ENCODE peak calls at places on chromosomes 11 and 22, in eight cellular contexts. One of them, this sample, is unnamed.

GRCh38 chr11:79691445-79691844 is 250.6 kb upstream of the TENM4 start:
- DNase-seq in HL-60: no peak
- DNase-seq in GM23338: no peak
- DNase-seq in K562: no peak
- DNase-seq in HCT116: no peak
- DNase-seq in upper lobe of left lung: no peak
- DNase-seq in endothelial cell of umbilical vein: no peak
- DNase-seq in stomach: no peak
- DNase-seq in this sample: no peak

GRCh38 chr22:25627271-25627848 is 62.9 kb downstream of the GRK3 start:
- DNase-seq in K562: no peak
- DNase-seq in GM23338: no peak
- DNase-seq in HCT116: no peak
- DNase-seq in upper lobe of left lung: no peak
- DNase-seq in endothelial cell of umbilical vein: peak
- DNase-seq in HL-60: peak
- DNase-seq in stomach: no peak
- DNase-seq in this sample: no peak

GRCh38 chr11:70174846-70175764 is 28.0 kb upstream of the FADD start:
- DNase-seq in K562: no peak
- DNase-seq in stomach: no peak
- DNase-seq in HL-60: no peak
- DNase-seq in HCT116: no peak
- DNase-seq in endothelial cell of umbilical vein: peak
- DNase-seq in GM23338: peak
- DNase-seq in upper lobe of left lung: no peak
- DNase-seq in this sample: no peak

GRCh38 chr11:20511982-20512381 is 87.4 kb upstream of the SLC6A5 start:
- DNase-seq in HL-60: no peak
- DNase-seq in stomach: no peak
- DNase-seq in endothelial cell of umbilical vein: no peak
- DNase-seq in HCT116: no peak
- DNase-seq in GM23338: no peak
- DNase-seq in K562: no peak
- DNase-seq in upper lobe of left lung: peak
- DNase-seq in this sample: no peak

GRCh38 chr22:48975886-48976285 is 851.8 kb downstream of the BRD1 start:
- DNase-seq in GM23338: no peak
- DNase-seq in endothelial cell of umbilical vein: no peak
- DNase-seq in upper lobe of left lung: no peak
- DNase-seq in HL-60: no peak
- DNase-seq in HCT116: no peak
- DNase-seq in K562: no peak
- DNase-seq in stomach: no peak
- DNase-seq in this sample: peak

GRCh38 chr11:104700609-104701008 is 197.7 kb downstream of the CASP12 start:
- DNase-seq in upper lobe of left lung: no peak
- DNase-seq in HL-60: no peak
- DNase-seq in GM23338: no peak
- DNase-seq in stomach: no peak
- DNase-seq in HCT116: no peak
- DNase-seq in K562: no peak
- DNase-seq in endothelial cell of umbilical vein: no peak
- DNase-seq in this sample: no peak

GRCh38 chr11:67345949-67346819 is 7.2 kb downstream of the POLD4 start:
- DNase-seq in GM23338: peak
- DNase-seq in HL-60: peak
- DNase-seq in stomach: peak
- DNase-seq in endothelial cell of umbilical vein: peak
- DNase-seq in K562: no peak
- DNase-seq in upper lobe of left lung: no peak
- DNase-seq in HCT116: peak
- DNase-seq in this sample: no peak

GRCh38 chr11:70270877-70271634 is 566 bp downstream of the PPFIA1 start:
- DNase-seq in GM23338: peak
- DNase-seq in upper lobe of left lung: peak
- DNase-seq in endothelial cell of umbilical vein: peak
- DNase-seq in stomach: peak
- DNase-seq in HL-60: peak
- DNase-seq in HCT116: no peak
- DNase-seq in K562: peak
- DNase-seq in this sample: no peak

GRCh38 chr11:67406969-67407699 is 3.3 kb downstream of the TBC1D10C start:
- DNase-seq in GM23338: no peak
- DNase-seq in stomach: no peak
- DNase-seq in K562: no peak
- DNase-seq in endothelial cell of umbilical vein: no peak
- DNase-seq in HCT116: no peak
- DNase-seq in HL-60: no peak
- DNase-seq in upper lobe of left lung: peak
- DNase-seq in this sample: no peak

GRCh38 chr11:1128333-1129142 is 29.2 kb upstream of the MUC5AC start:
- DNase-seq in upper lobe of left lung: peak
- DNase-seq in K562: no peak
- DNase-seq in HL-60: no peak
- DNase-seq in HCT116: no peak
- DNase-seq in GM23338: no peak
- DNase-seq in endothelial cell of umbilical vein: no peak
- DNase-seq in stomach: peak
- DNase-seq in this sample: no peak

GRCh38 chr11:111604392-111605009 is 2.3 kb downstream of the SIK2 start:
- DNase-seq in HCT116: peak
- DNase-seq in GM23338: peak
- DNase-seq in HL-60: peak
- DNase-seq in K562: peak
- DNase-seq in stomach: no peak
- DNase-seq in upper lobe of left lung: no peak
- DNase-seq in endothelial cell of umbilical vein: peak
- DNase-seq in this sample: no peak

GRCh38 chr22:23066200-23067022 is 3.9 kb upstream of the GNAZ start:
- DNase-seq in GM23338: no peak
- DNase-seq in stomach: peak
- DNase-seq in endothelial cell of umbilical vein: no peak
- DNase-seq in HCT116: no peak
- DNase-seq in upper lobe of left lung: no peak
- DNase-seq in HL-60: no peak
- DNase-seq in K562: no peak
- DNase-seq in this sample: no peak

GRCh38 chr11:73189723-73190556 is 28.1 kb upstream of the P2RY2 start:
- DNase-seq in K562: no peak
- DNase-seq in HCT116: no peak
- DNase-seq in upper lobe of left lung: no peak
- DNase-seq in HL-60: peak
- DNase-seq in GM23338: no peak
- DNase-seq in stomach: peak
- DNase-seq in endothelial cell of umbilical vein: no peak
- DNase-seq in this sample: no peak

GRCh38 chr22:30238136-30238535 is 8.4 kb downstream of the LIF start:
- DNase-seq in GM23338: no peak
- DNase-seq in stomach: no peak
- DNase-seq in HCT116: no peak
- DNase-seq in HL-60: no peak
- DNase-seq in K562: no peak
- DNase-seq in upper lobe of left lung: peak
- DNase-seq in endothelial cell of umbilical vein: no peak
- DNase-seq in this sample: no peak

GRCh38 chr22:30235687-30236170 is 10.8 kb downstream of the LIF start:
- DNase-seq in upper lobe of left lung: no peak
- DNase-seq in GM23338: peak
- DNase-seq in HCT116: no peak
- DNase-seq in endothelial cell of umbilical vein: no peak
- DNase-seq in K562: no peak
- DNase-seq in HL-60: no peak
- DNase-seq in stomach: no peak
- DNase-seq in this sample: no peak

GRCh38 chr22:30234786-30235470 is 11.6 kb downstream of the LIF start:
- DNase-seq in K562: no peak
- DNase-seq in GM23338: no peak
- DNase-seq in upper lobe of left lung: no peak
- DNase-seq in HL-60: no peak
- DNase-seq in HCT116: no peak
- DNase-seq in stomach: no peak
- DNase-seq in endothelial cell of umbilical vein: no peak
- DNase-seq in this sample: no peak

GRCh38 chr22:30238661-30239420 is 7.7 kb downstream of the LIF start:
- DNase-seq in stomach: no peak
- DNase-seq in HL-60: no peak
- DNase-seq in HCT116: no peak
- DNase-seq in upper lobe of left lung: peak
- DNase-seq in GM23338: peak
- DNase-seq in K562: peak
- DNase-seq in endothelial cell of umbilical vein: no peak
- DNase-seq in this sample: no peak

DNA sequence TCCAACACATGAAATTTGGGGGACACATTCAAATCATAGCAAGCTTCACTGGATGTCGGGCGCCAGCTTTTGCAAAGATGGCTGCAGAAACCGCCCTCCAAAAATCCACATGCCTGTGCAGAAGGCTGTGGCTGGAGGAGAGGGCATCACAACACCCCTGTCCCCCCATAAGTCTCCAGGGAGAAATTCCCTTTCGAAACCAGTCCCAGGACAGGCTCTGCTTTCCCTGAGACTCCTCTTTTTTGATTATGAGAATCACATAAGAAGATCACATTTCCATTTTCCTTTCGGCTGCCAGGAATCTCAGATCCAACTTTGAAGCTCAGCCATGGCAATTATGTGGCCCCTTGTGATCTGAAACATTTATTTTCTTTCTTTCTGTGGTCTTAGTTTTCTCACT is 9.7 kb downstream of the LIF start:
- DNase-seq in HL-60: no peak
- DNase-seq in GM23338: no peak
- DNase-seq in K562: no peak
- DNase-seq in stomach: no peak
- DNase-seq in endothelial cell of umbilical vein: no peak
- DNase-seq in upper lobe of left lung: no peak
- DNase-seq in HCT116: no peak
- DNase-seq in this sample: no peak
- H3K4me3 ChIP-seq in HL-60: no peak
- H3K4me3 ChIP-seq in GM23338: no peak
- H3K4me3 ChIP-seq in K562: no peak
- H3K4me3 ChIP-seq in stomach: no peak
- H3K4me3 ChIP-seq in endothelial cell of umbilical vein: no peak
- H3K4me3 ChIP-seq in upper lobe of left lung: no peak
- H3K4me3 ChIP-seq in HCT116: no peak
- H3K4me3 ChIP-seq in this sample: no peak

GRCh38 chr22:45444168-45444567 is 30.7 kb downstream of the RIBC2 start:
- DNase-seq in K562: no peak
- DNase-seq in HL-60: no peak
- DNase-seq in upper lobe of left lung: no peak
- DNase-seq in endothelial cell of umbilical vein: no peak
- DNase-seq in stomach: no peak
- DNase-seq in GM23338: no peak
- DNase-seq in HCT116: no peak
- DNase-seq in this sample: no peak

GRCh38 chr22:45442120-45442519 is 28.6 kb downstream of the RIBC2 start:
- DNase-seq in endothelial cell of umbilical vein: no peak
- DNase-seq in GM23338: no peak
- DNase-seq in HL-60: no peak
- DNase-seq in HCT116: no peak
- DNase-seq in stomach: no peak
- DNase-seq in K562: no peak
- DNase-seq in upper lobe of left lung: no peak
- DNase-seq in this sample: no peak

GRCh38 chr22:45438364-45438763 is 24.9 kb downstream of the RIBC2 start:
- DNase-seq in endothelial cell of umbilical vein: no peak
- DNase-seq in GM23338: no peak
- DNase-seq in K562: no peak
- DNase-seq in upper lobe of left lung: no peak
- DNase-seq in HCT116: no peak
- DNase-seq in stomach: no peak
- DNase-seq in HL-60: no peak
- DNase-seq in this sample: no peak

GRCh38 chr22:45445031-45445710 is 31.7 kb downstream of the RIBC2 start:
- DNase-seq in GM23338: no peak
- DNase-seq in upper lobe of left lung: no peak
- DNase-seq in stomach: no peak
- DNase-seq in endothelial cell of umbilical vein: no peak
- DNase-seq in HL-60: no peak
- DNase-seq in HCT116: no peak
- DNase-seq in K562: no peak
- DNase-seq in this sample: no peak

DNA sequence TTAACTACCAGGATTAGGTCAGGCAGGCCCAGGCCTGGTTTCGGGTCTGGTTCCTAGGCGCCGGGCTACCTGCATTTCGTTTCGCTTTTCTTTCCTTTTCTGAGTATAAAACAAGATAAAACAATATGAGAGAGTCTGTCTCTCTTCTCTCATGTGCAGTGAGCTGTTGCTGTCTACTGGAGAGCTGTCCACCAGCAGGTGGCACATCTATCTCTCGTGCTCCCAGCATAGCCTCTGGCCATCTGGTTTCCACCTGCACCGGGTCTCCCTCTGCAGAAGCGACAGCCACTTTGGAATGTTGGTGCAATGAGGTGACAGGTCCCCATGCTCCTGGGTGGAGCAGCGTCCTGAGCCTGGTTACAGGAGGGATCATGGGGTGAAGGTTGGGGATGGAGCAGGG is 27.7 kb downstream of the RIBC2 start:
- DNase-seq in HL-60: peak
- DNase-seq in K562: no peak
- DNase-seq in HCT116: peak
- DNase-seq in GM23338: peak
- DNase-seq in stomach: peak
- DNase-seq in upper lobe of left lung: no peak
- DNase-seq in endothelial cell of umbilical vein: peak
- DNase-seq in this sample: no peak
- TF ChIP-seq POLR2AphosphoS5 in HL-60: no peak
- TF ChIP-seq POLR2AphosphoS5 in K562: no peak
- TF ChIP-seq POLR2AphosphoS5 in HCT116: no peak
- TF ChIP-seq POLR2AphosphoS5 in GM23338: no peak
- TF ChIP-seq POLR2AphosphoS5 in stomach: peak
- TF ChIP-seq POLR2AphosphoS5 in upper lobe of left lung: no peak
- TF ChIP-seq POLR2AphosphoS5 in endothelial cell of umbilical vein: no peak
- TF ChIP-seq POLR2AphosphoS5 in this sample: no peak

GRCh38 chr11:129747161-129747560 is 68.5 kb upstream of the TMEM45B start:
- DNase-seq in GM23338: no peak
- DNase-seq in stomach: no peak
- DNase-seq in endothelial cell of umbilical vein: no peak
- DNase-seq in upper lobe of left lung: no peak
- DNase-seq in HCT116: no peak
- DNase-seq in K562: no peak
- DNase-seq in HL-60: no peak
- DNase-seq in this sample: no peak

GRCh38 chr11:129749141-129749540 is 66.5 kb upstream of the TMEM45B start:
- DNase-seq in K562: no peak
- DNase-seq in stomach: no peak
- DNase-seq in upper lobe of left lung: no peak
- DNase-seq in endothelial cell of umbilical vein: no peak
- DNase-seq in GM23338: no peak
- DNase-seq in HL-60: no peak
- DNase-seq in HCT116: no peak
- DNase-seq in this sample: no peak

GRCh38 chr11:129750343-129751292 is 65.0 kb upstream of the TMEM45B start:
- DNase-seq in GM23338: peak
- DNase-seq in HCT116: peak
- DNase-seq in upper lobe of left lung: peak
- DNase-seq in endothelial cell of umbilical vein: peak
- DNase-seq in HL-60: peak
- DNase-seq in K562: peak
- DNase-seq in stomach: peak
- DNase-seq in this sample: peak
- H3K4me3 ChIP-seq in GM23338: peak
- H3K4me3 ChIP-seq in HCT116: no peak
- H3K4me3 ChIP-seq in upper lobe of left lung: peak
- H3K4me3 ChIP-seq in endothelial cell of umbilical vein: no peak
- H3K4me3 ChIP-seq in HL-60: no peak
- H3K4me3 ChIP-seq in K562: no peak
- H3K4me3 ChIP-seq in stomach: peak
- H3K4me3 ChIP-seq in this sample: peak

GRCh38 chr11:114040706-114041211 is 18.8 kb upstream of the ZBTB16 start:
- DNase-seq in stomach: peak
- DNase-seq in endothelial cell of umbilical vein: peak
- DNase-seq in HL-60: no peak
- DNase-seq in GM23338: no peak
- DNase-seq in upper lobe of left lung: no peak
- DNase-seq in K562: no peak
- DNase-seq in HCT116: no peak
- DNase-seq in this sample: no peak
- TF ChIP-seq POLR2AphosphoS5 in stomach: peak
- TF ChIP-seq POLR2AphosphoS5 in endothelial cell of umbilical vein: no peak
- TF ChIP-seq POLR2AphosphoS5 in HL-60: no peak
- TF ChIP-seq POLR2AphosphoS5 in GM23338: no peak
- TF ChIP-seq POLR2AphosphoS5 in upper lobe of left lung: no peak
- TF ChIP-seq POLR2AphosphoS5 in K562: no peak
- TF ChIP-seq POLR2AphosphoS5 in HCT116: no peak
- TF ChIP-seq POLR2AphosphoS5 in this sample: no peak

This sample was measured in SK-N-MC.